ENCODE peak calls at places on chromosome 4, in five cellular contexts. R is GM23248; H is right atrium auricular region; K is prostate gland; T is effector memory CD4-positive, alpha-beta T cell. E is an unnamed sample.

GRCh38 chr4:38281416-38282071 is 321.3 kb downstream of the PTTG2 start:
- DNase-seq in H (no peak), R (peak; percentile 65), T (no peak), K (no peak), E (no peak)

GRCh38 chr4:84379881-84380618 is 119.0 kb downstream of the NKX6-1 start:
- DNase-seq in R (peak; percentile 85), T (no peak), H (no peak), K (no peak), E (peak; percentile 17)

GRCh38 chr4:153222790-153223417 is 18.7 kb downstream of the TRIM2 start:
- DNase-seq in T (no peak), H (no peak), R (peak; percentile 83), K (peak; percentile 55), E (peak; percentile 46)

GRCh38 chr4:170339522-170339921 is 249.8 kb upstream of the AADAT start:
- DNase-seq in T (no peak), K (no peak), R (no peak), H (no peak), E (no peak)

GRCh38 chr4:47002593-47002992 is 9.2 kb upstream of the GABRA4 start:
- DNase-seq in H (no peak), R (peak; percentile 22), K (no peak), T (no peak), E (peak; percentile 18)

GRCh38 chr4:182507808-182508207 is 264.6 kb downstream of the TENM3 start:
- DNase-seq in H (no peak), R (no peak), T (no peak), K (no peak), E (no peak)

GRCh38 chr4:73222466-73223257 is 35.9 kb downstream of the ANKRD17 start:
- DNase-seq in H (no peak), T (peak; percentile 22), R (peak; percentile 96), K (peak; percentile 73), E (peak; percentile 86)

GRCh38 chr4:57426779-57427395 is 316.7 kb upstream of the IGFBP7 start:
- DNase-seq in K (peak; percentile 22), H (no peak), R (peak; percentile 78), T (no peak), E (peak; percentile 50)

GRCh38 chr4:76950846-76951321 is 1.3 kb downstream of the SEPTIN11 start:
- DNase-seq in R (peak; percentile 58), K (peak; percentile 4), H (no peak), T (no peak), E (peak; percentile 55)

GRCh38 chr4:88613417-88613875 is 21.2 kb downstream of the HERC3 start:
- DNase-seq in R (no peak), T (no peak), K (no peak), H (no peak), E (peak; percentile 55)

GRCh38 chr4:121449416-121449815 is 68.6 kb upstream of the QRFPR start:
- DNase-seq in K (no peak), R (no peak), H (no peak), T (no peak), E (no peak)

GRCh38 chr4:154314248-154314647 is 177.4 kb downstream of the DCHS2 start:
- DNase-seq in T (no peak), R (peak; percentile 74), K (no peak), H (no peak), E (peak; percentile 55)

GRCh38 chr4:13102344-13102743 is 381.8 kb downstream of the RAB28 start:
- DNase-seq in K (no peak), H (no peak), R (no peak), T (no peak), E (no peak)

GRCh38 chr4:173478136-173478860 is 51.7 kb downstream of the HAND2 start:
- DNase-seq in R (peak; percentile 56), T (no peak), H (no peak), K (no peak), E (no peak)

GRCh38 chr4:8919651-8920288 is 48.1 kb upstream of the HMX1 start:
- DNase-seq in R (no peak), T (no peak), K (peak; percentile 3), H (peak; percentile 38), E (no peak)

GRCh38 chr4:89287945-89288344 is 19.7 kb downstream of the GPRIN3 start:
- DNase-seq in T (no peak), H (no peak), K (no peak), R (no peak), E (no peak)

GRCh38 chr4:21248336-21248735 is 548.1 kb downstream of the PACRGL start:
- DNase-seq in H (no peak), K (no peak), T (no peak), R (no peak), E (no peak)

GRCh38 chr4:38751341-38752043 is 31.3 kb downstream of the TLR10 start:
- DNase-seq in T (no peak), H (no peak), K (no peak), R (no peak), E (no peak)

GRCh38 chr4:3689576-3690551 is 76.3 kb upstream of the ADRA2C start:
- DNase-seq in R (no peak), H (no peak), K (no peak), T (no peak), E (no peak)

GRCh38 chr4:155085843-155086530 is 122.4 kb upstream of the NPY2R start:
- DNase-seq in T (no peak), H (no peak), R (peak; percentile 9), K (no peak), E (no peak)

DNA sequence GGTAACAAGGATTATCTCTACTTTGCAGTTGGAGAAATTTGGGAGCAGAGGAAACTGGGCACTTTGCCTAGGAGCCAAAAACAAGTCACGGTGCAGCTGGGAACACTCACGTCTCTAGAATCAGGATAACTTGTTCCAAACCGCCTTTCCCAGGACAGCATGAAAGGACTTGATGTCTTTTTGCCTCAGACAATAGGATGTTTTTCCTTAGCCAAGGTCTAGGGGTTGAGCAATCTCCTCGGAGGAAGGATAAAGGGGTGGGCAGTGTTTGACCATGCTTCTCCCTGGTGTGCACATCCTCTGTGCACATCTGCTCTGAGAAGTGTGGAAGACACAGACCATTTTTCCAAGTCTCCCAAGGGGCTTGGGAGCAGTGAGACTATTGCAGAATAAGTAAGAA is 1.7 kb upstream of the SPARCL1 start:
- DNase-seq in R (peak; percentile 56), H (peak; percentile 89), T (no peak), K (peak; percentile 79), E (no peak)
- H3K4me3 ChIP-seq in R (no peak overlapping the region), H (peak overlapping the region; percentile 18), T (no peak overlapping the region), K (no peak overlapping the region), E (no peak overlapping the region)

DNA sequence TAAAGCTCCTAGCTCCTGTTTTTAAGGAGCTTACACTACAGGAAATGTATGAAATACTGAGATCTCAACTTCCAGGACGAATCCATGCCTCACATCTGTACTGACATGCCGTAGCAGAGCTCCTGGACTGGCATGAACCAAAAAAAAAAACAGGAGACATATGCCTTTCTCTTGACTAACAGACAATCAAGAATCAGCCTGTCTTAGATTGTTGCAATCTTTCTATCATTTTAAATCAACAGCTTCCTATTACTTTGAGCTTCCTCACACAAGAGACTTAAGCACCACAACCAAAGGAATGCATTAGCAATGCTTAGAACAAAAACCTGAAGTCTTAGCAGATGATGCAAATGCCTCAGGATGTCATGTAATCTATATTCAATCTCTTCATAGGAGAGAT is 34.7 kb upstream of the AREG start:
- DNase-seq in R (peak; percentile 53), K (no peak), H (no peak), T (no peak), E (no peak)
- H3K4me1 ChIP-seq in R (peaks cover 27% of the 10 kb centered on the region), K (no peaks in the 10 kb centered on the region), H (no peaks in the 10 kb centered on the region), T (no peaks in the 10 kb centered on the region), E (no peaks in the 10 kb centered on the region)

GRCh38 chr4:151719045-151719743 is 41.6 kb downstream of the GATB start:
- DNase-seq in H (no peak), T (no peak), K (no peak), R (no peak), E (peak; percentile 11)
- H3K27ac ChIP-seq in H (peak overlapping the region; percentile 68), T (no peak overlapping the region), K (no peak overlapping the region), R (no peak overlapping the region), E (no peak overlapping the region)

DNA sequence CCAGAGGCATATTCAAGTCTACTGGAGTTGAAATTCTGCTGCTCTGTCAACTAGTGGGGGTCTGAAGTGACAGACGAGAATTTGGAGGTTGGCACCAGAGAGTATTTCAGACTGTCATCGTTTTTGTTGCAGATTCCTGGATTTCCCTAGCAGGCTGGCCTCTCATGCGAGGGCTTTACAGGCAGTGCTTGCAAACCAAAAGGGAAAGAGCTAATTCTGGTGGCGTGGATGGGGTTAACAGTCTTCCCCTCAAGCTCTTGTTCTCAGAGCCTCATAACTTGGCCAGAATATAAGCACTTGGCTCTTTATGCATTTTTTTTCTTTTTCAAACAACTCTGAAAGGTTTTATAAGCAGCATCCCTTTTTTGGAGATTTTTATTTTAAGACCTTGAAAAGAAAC is at the start of gene SPARCL1:
- DNase-seq in R (no peak), H (peak; percentile 68), T (no peak), K (peak; percentile 29), E (no peak)
- H3K4me3 ChIP-seq in R (no peak within 1 kb of the TSS), H (peak within 1 kb of the TSS; percentile 35), T (no peak within 1 kb of the TSS), K (peak within 1 kb of the TSS; percentile 30), E (no peak within 1 kb of the TSS)

GRCh38 chr4:48049483-48049882 is 32.9 kb downstream of the NIPAL1 start:
- DNase-seq in R (no peak), H (no peak), K (no peak), T (no peak), E (no peak)
- H3K4me1 ChIP-seq in R (no peaks in the 10 kb centered on the region), H (peaks cover 12% of the 10 kb centered on the region), K (no peaks in the 10 kb centered on the region), T (peaks cover 23% of the 10 kb centered on the region), E (no peaks in the 10 kb centered on the region)

E was measured in A673.